ENCODE peak calls at places on chromosomes 7 and 10, in six cellular contexts. B is MM.1S, M is OCI-LY7, V is lower lobe of right lung, L is mammary epithelial cell, O is thoracic aorta. U is an unnamed sample.

GRCh38 chr10:46527241-46527811 is 29.1 kb downstream of the GPRIN2 start:
- DNase-seq in L (no peak), M (no peak), B (no peak), V (peak; percentile 49), O (no peak), U (no peak)

GRCh38 chr10:42866115-42866995 is 83.8 kb downstream of the BMS1 start:
- DNase-seq in V (peak; percentile 85), M (peak; percentile 66), L (peak; percentile 57), O (no peak), B (peak; percentile 10), U (no peak)

GRCh38 chr10:60820093-60820769 is 42.0 kb downstream of the CDK1 start:
- DNase-seq in B (peak; percentile 54), L (no peak), V (no peak), M (no peak), O (no peak), U (no peak)

GRCh38 chr7:55173671-55174070 is 154.9 kb downstream of the EGFR start:
- DNase-seq in B (no peak), V (no peak), L (no peak), M (no peak), O (no peak), U (no peak)

GRCh38 chr7:70042533-70042932 is 444.3 kb downstream of the AUTS2 start:
- DNase-seq in L (peak; percentile 11), B (peak; percentile 16), O (no peak), M (no peak), V (no peak), U (no peak)

GRCh38 chr10:33698028-33698427 is 363.6 kb upstream of the NRP1 start:
- DNase-seq in V (no peak), M (no peak), L (no peak), O (no peak), B (no peak), U (no peak)

GRCh38 chr10:24958701-24959392 is 6.4 kb upstream of the PRTFDC1 start:
- DNase-seq in O (no peak), B (no peak), V (no peak), M (no peak), L (peak; percentile 36), U (no peak)

GRCh38 chr7:130649004-130649790 is 19.4 kb downstream of the COPG2 start:
- DNase-seq in V (no peak), B (no peak), M (no peak), O (no peak), L (peak; percentile 37), U (no peak)

GRCh38 chr7:49768254-49768653 is 5.2 kb upstream of the VWC2 start:
- DNase-seq in L (no peak), M (peak; percentile 40), O (no peak), B (no peak), V (no peak), U (no peak)

GRCh38 chr10:27330074-27330473 is 89.5 kb upstream of the ACBD5 start:
- DNase-seq in M (no peak), O (no peak), V (no peak), L (no peak), B (no peak), U (no peak)

GRCh38 chr10:70780772-70781171 is 4.4 kb downstream of the TBATA start:
- DNase-seq in B (no peak), V (no peak), O (no peak), L (no peak), M (no peak), U (no peak)

GRCh38 chr10:110919349-110919931 is at the start of gene SHOC2:
- DNase-seq in B (peak; percentile 70), O (no peak), L (no peak), M (peak; percentile 100), V (peak; percentile 100), U (no peak)

GRCh38 chr10:103800789-103801540 is 54.4 kb downstream of the SH3PXD2A start:
- DNase-seq in M (no peak), O (no peak), V (no peak), B (peak; percentile 87), L (peak; percentile 98), U (peak; percentile 49)

GRCh38 chr10:5575482-5576153 is 50.9 kb downstream of the CALML3 start:
- DNase-seq in M (peak; percentile 30), B (no peak), O (no peak), L (peak; percentile 53), V (peak; percentile 42), U (no peak)

GRCh38 chr7:28488061-28488791 is 75.9 kb downstream of the CREB5 start:
- DNase-seq in L (peak; percentile 45), O (no peak), M (no peak), V (no peak), B (no peak), U (no peak)

GRCh38 chr10:102624751-102625330 is 19.4 kb upstream of the TRIM8 start:
- DNase-seq in O (no peak), B (no peak), L (peak; percentile 37), M (no peak), V (peak; percentile 10), U (no peak)

GRCh38 chr10:20593649-20594048 is 303.5 kb downstream of the NEBL start:
- DNase-seq in M (no peak), O (no peak), L (no peak), V (no peak), B (no peak), U (no peak)

GRCh38 chr7:9149499-9150082 is 716.2 kb downstream of the NXPH1 start:
- DNase-seq in L (peak; percentile 3), O (no peak), B (peak; percentile 88), V (no peak), M (no peak), U (no peak)

GRCh38 chr7:16266877-16267276 is 154.5 kb downstream of the CRPPA start:
- DNase-seq in L (no peak), B (no peak), O (no peak), V (no peak), M (no peak), U (no peak)

GRCh38 chr7:55185321-55185802 is 166.5 kb downstream of the EGFR start:
- DNase-seq in L (peak; percentile 18), V (no peak), O (no peak), B (no peak), M (no peak), U (no peak)

GRCh38 chr7:25860206-25860881 is 291.7 kb upstream of the NFE2L3 start:
- DNase-seq in B (no peak), V (no peak), L (peak; percentile 65), O (no peak), M (no peak), U (no peak)

GRCh38 chr10:15805395-15806058 is 54.8 kb downstream of the MINDY3 start:
- DNase-seq in B (no peak), M (no peak), V (no peak), L (no peak), O (no peak), U (no peak)

GRCh38 chr7:47376991-47377590 is 204.8 kb downstream of the TNS3 start:
- DNase-seq in O (no peak), V (no peak), B (no peak), M (no peak), L (no peak), U (no peak)

GRCh38 chr10:19904202-19904661 is 88.0 kb downstream of the PLXDC2 start:
- DNase-seq in M (no peak), L (peak; percentile 69), V (no peak), O (no peak), B (no peak), U (no peak)

GRCh38 chr7:42138691-42139090 is 98.3 kb downstream of the GLI3 start:
- DNase-seq in V (no peak), M (no peak), L (no peak), B (no peak), O (no peak), U (no peak)

GRCh38 chr7:89549768-89550167 is 604.5 kb upstream of the STEAP1 start:
- DNase-seq in L (no peak), V (no peak), O (no peak), B (no peak), M (no peak), U (no peak)

GRCh38 chr7:96320437-96320836 is 1.5 kb downstream of the SLC25A13 start:
- DNase-seq in B (peak; percentile 61), V (no peak), O (no peak), L (no peak), M (no peak), U (no peak)
- H3K4me3 ChIP-seq in B (peak overlapping the region; percentile 62), V (peak overlapping the region; percentile 94), O (peak overlapping the region; percentile 93), L (peak overlapping the region; percentile 78), M (no peak overlapping the region), U (no peak overlapping the region)

DNA sequence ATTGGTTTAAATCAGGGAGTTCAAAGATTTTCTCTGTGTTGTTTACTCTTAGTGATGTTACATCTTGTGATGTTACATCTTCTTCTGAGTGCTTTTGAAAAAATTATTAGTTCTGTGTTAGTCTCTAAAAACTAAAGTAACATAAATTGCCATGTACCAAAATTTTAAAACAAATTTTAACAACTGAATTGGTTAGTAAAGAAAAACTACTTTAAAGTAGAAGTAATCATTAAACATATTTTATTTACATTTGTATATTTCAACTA is 5.2 kb upstream of the IGF2BP3 start:
- DNase-seq in V (no peak), L (no peak), M (no peak), O (no peak), B (no peak), U (no peak)
- H3K4me3 ChIP-seq in V (no peak overlapping the region), L (no peak overlapping the region), M (peak overlapping the region; percentile 85), O (no peak overlapping the region), B (no peak overlapping the region), U (no peak overlapping the region)

GRCh38 chr7:2688409-2689342 is 674 bp downstream of the AMZ1 start:
- DNase-seq in L (no peak), V (no peak), M (no peak), B (peak; percentile 75), O (no peak), U (no peak)
- H3K4me3 ChIP-seq in L (no peak overlapping the region), V (peak overlapping the region; percentile 19), M (no peak overlapping the region), B (peak overlapping the region; percentile 16), O (peak overlapping the region; percentile 68), U (no peak overlapping the region)

GRCh38 chr7:2315787-2316186 is 1.5 kb upstream of the SNX8 start:
- DNase-seq in M (no peak), O (no peak), V (no peak), L (no peak), B (no peak), U (no peak)

GRCh38 chr7:2309889-2310331 is 4.3 kb downstream of the SNX8 start:
- DNase-seq in O (no peak), V (no peak), B (no peak), M (no peak), L (no peak), U (no peak)

GRCh38 chr7:2314209-2314955 is at the start of gene SNX8:
- DNase-seq in B (peak; percentile 93), O (peak; percentile 67), M (peak; percentile 86), L (peak; percentile 90), V (peak; percentile 93), U (peak; percentile 69)

GRCh38 chr7:2313450-2314208 is 612 bp downstream of the SNX8 start:
- DNase-seq in O (peak; percentile 6), B (no peak), M (peak; percentile 26), L (peak; percentile 24), V (no peak), U (no peak)

DNA sequence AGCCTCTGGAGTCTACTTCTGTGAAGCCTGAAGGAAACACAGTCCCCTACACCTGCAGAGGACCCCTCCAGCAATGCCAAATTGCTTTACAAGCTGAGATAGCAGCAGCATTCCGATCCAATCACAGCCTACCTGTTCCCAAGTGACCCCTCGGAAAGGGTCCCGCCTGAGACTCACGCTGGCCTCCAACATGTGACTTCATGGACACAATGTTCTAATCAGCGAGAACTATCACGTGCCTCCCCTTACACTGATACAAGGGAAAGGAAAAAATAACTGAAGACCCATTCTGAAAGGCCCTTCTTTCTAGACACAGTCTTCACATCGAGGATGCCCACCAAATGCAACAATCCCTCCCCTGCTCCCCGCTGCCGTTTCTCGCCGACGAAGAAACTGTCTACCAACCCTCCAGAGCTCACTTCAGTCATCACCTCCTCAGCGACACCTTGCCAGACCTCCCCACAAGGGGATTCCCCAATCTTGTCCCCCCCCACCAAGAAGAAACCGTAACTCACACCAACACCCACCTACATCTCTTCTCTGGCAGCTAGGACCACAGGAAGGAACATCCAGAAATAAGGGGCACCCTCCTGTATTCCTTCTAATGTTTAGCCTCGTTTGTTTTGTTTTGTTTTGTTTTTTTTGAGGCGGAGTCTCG is 1.8 kb downstream of the SNX8 start:
- DNase-seq in L (no peak), V (no peak), O (no peak), B (no peak), M (peak; percentile 19), U (no peak)
- H3K4me3 ChIP-seq in L (no peak overlapping the region), V (no peak overlapping the region), O (no peak overlapping the region), B (no peak overlapping the region), M (peak overlapping the region; percentile 97), U (no peak overlapping the region)